ENCODE peak calls at places on chromosomes 2 and 18, in ten cellular contexts. One of them, this sample, is unnamed.

GRCh38 chr2:133365117-133365516 is 203.1 kb downstream of the NCKAP5 start:
- DNase-seq in T1000: no peak
- DNase-seq in CD4-positive, alpha-beta T cell: no peak
- DNase-seq in RPMI7951: no peak
- DNase-seq in omental fat pad: no peak
- DNase-seq in frontal cortex: no peak
- DNase-seq in mesendoderm: no peak
- DNase-seq in NCI-H510A treated with DMSO at 0.1 percent for 48 hours: no peak
- DNase-seq in HTR-8/SVneo: no peak
- DNase-seq in astrocyte: peak
- DNase-seq in this sample: no peak

GRCh38 chr2:239944706-239945551 is 80.2 kb downstream of the NDUFA10 start:
- DNase-seq in astrocyte: no peak
- DNase-seq in T1000: no peak
- DNase-seq in omental fat pad: no peak
- DNase-seq in frontal cortex: no peak
- DNase-seq in mesendoderm: peak
- DNase-seq in HTR-8/SVneo: no peak
- DNase-seq in RPMI7951: no peak
- DNase-seq in NCI-H510A treated with DMSO at 0.1 percent for 48 hours: no peak
- DNase-seq in CD4-positive, alpha-beta T cell: peak
- DNase-seq in this sample: no peak

GRCh38 chr18:76532875-76533274 is 37.8 kb upstream of the ZNF516 start:
- DNase-seq in omental fat pad: no peak
- DNase-seq in mesendoderm: no peak
- DNase-seq in RPMI7951: no peak
- DNase-seq in CD4-positive, alpha-beta T cell: no peak
- DNase-seq in HTR-8/SVneo: no peak
- DNase-seq in frontal cortex: no peak
- DNase-seq in NCI-H510A treated with DMSO at 0.1 percent for 48 hours: no peak
- DNase-seq in astrocyte: no peak
- DNase-seq in T1000: no peak
- DNase-seq in this sample: no peak

GRCh38 chr2:45192481-45192880 is 183.2 kb upstream of the SIX2 start:
- DNase-seq in CD4-positive, alpha-beta T cell: no peak
- DNase-seq in mesendoderm: no peak
- DNase-seq in T1000: no peak
- DNase-seq in omental fat pad: no peak
- DNase-seq in astrocyte: no peak
- DNase-seq in NCI-H510A treated with DMSO at 0.1 percent for 48 hours: no peak
- DNase-seq in frontal cortex: no peak
- DNase-seq in HTR-8/SVneo: no peak
- DNase-seq in RPMI7951: no peak
- DNase-seq in this sample: no peak

GRCh38 chr2:52386433-52386832 is 1354.5 kb upstream of the NRXN1 start:
- DNase-seq in mesendoderm: peak
- DNase-seq in omental fat pad: no peak
- DNase-seq in NCI-H510A treated with DMSO at 0.1 percent for 48 hours: peak
- DNase-seq in HTR-8/SVneo: no peak
- DNase-seq in CD4-positive, alpha-beta T cell: no peak
- DNase-seq in RPMI7951: no peak
- DNase-seq in frontal cortex: no peak
- DNase-seq in T1000: no peak
- DNase-seq in astrocyte: no peak
- DNase-seq in this sample: no peak

GRCh38 chr2:86225581-86225980 is 26.3 kb downstream of the MRPL35 start:
- DNase-seq in astrocyte: no peak
- DNase-seq in T1000: no peak
- DNase-seq in omental fat pad: no peak
- DNase-seq in CD4-positive, alpha-beta T cell: peak
- DNase-seq in NCI-H510A treated with DMSO at 0.1 percent for 48 hours: no peak
- DNase-seq in HTR-8/SVneo: no peak
- DNase-seq in RPMI7951: peak
- DNase-seq in frontal cortex: peak
- DNase-seq in mesendoderm: no peak
- DNase-seq in this sample: peak

GRCh38 chr18:424869-425138 is 75.7 kb downstream of the COLEC12 start:
- DNase-seq in mesendoderm: no peak
- DNase-seq in astrocyte: no peak
- DNase-seq in HTR-8/SVneo: no peak
- DNase-seq in omental fat pad: no peak
- DNase-seq in T1000: no peak
- DNase-seq in CD4-positive, alpha-beta T cell: no peak
- DNase-seq in NCI-H510A treated with DMSO at 0.1 percent for 48 hours: no peak
- DNase-seq in frontal cortex: no peak
- DNase-seq in RPMI7951: no peak
- DNase-seq in this sample: no peak

GRCh38 chr2:190599073-190599472 is 49.8 kb upstream of the NAB1 start:
- DNase-seq in RPMI7951: peak
- DNase-seq in NCI-H510A treated with DMSO at 0.1 percent for 48 hours: no peak
- DNase-seq in mesendoderm: no peak
- DNase-seq in T1000: no peak
- DNase-seq in HTR-8/SVneo: no peak
- DNase-seq in astrocyte: peak
- DNase-seq in CD4-positive, alpha-beta T cell: no peak
- DNase-seq in omental fat pad: no peak
- DNase-seq in frontal cortex: no peak
- DNase-seq in this sample: no peak

GRCh38 chr2:239040152-239040761 is 192.4 kb downstream of the TWIST2 start:
- DNase-seq in HTR-8/SVneo: no peak
- DNase-seq in NCI-H510A treated with DMSO at 0.1 percent for 48 hours: no peak
- DNase-seq in mesendoderm: no peak
- DNase-seq in astrocyte: no peak
- DNase-seq in RPMI7951: no peak
- DNase-seq in frontal cortex: no peak
- DNase-seq in omental fat pad: no peak
- DNase-seq in T1000: no peak
- DNase-seq in CD4-positive, alpha-beta T cell: no peak
- DNase-seq in this sample: no peak

This sample was measured in occipital lobe.